ENCODE peak calls at places on chromosomes 13 and 19, in four cellular contexts. One of them, this sample, is unnamed. For H3K9me3, the result is how much of the 10 kb centered on the place peaks cover.

GRCh38 chr13:110361365-110361911 is 54.4 kb downstream of the COL4A2 start:
- DNase-seq in tibial nerve: peak
- DNase-seq in IMR-90: peak
- DNase-seq in ascending aorta: peak
- DNase-seq in this sample: no peak

GRCh38 chr13:52780092-52780491 is 40.5 kb upstream of the CNMD start:
- DNase-seq in ascending aorta: no peak
- DNase-seq in IMR-90: no peak
- DNase-seq in tibial nerve: no peak
- DNase-seq in this sample: no peak

GRCh38 chr19:46133101-46133627 is 8.7 kb upstream of the IGFL3 start:
- DNase-seq in tibial nerve: no peak
- DNase-seq in ascending aorta: no peak
- DNase-seq in IMR-90: peak
- DNase-seq in this sample: no peak

GRCh38 chr19:6376512-6377193 is 920 bp upstream of the PSPN start:
- DNase-seq in ascending aorta: no peak
- DNase-seq in tibial nerve: no peak
- DNase-seq in IMR-90: no peak
- DNase-seq in this sample: no peak

GRCh38 chr19:18514800-18515682 is 6.8 kb downstream of the ELL start:
- DNase-seq in ascending aorta: peak
- DNase-seq in IMR-90: peak
- DNase-seq in tibial nerve: no peak
- DNase-seq in this sample: peak

GRCh38 chr13:97600438-97601080 is 166.6 kb downstream of the RAP2A start:
- DNase-seq in IMR-90: peak
- DNase-seq in ascending aorta: no peak
- DNase-seq in tibial nerve: no peak
- DNase-seq in this sample: no peak

GRCh38 chr13:78323848-78324247 is 279.5 kb downstream of the POU4F1 start:
- DNase-seq in IMR-90: no peak
- DNase-seq in ascending aorta: no peak
- DNase-seq in tibial nerve: no peak
- DNase-seq in this sample: no peak

GRCh38 chr13:33213797-33214196 is 71.8 kb downstream of the STARD13 start:
- DNase-seq in tibial nerve: no peak
- DNase-seq in IMR-90: peak
- DNase-seq in ascending aorta: no peak
- DNase-seq in this sample: no peak

GRCh38 chr13:30744056-30744684 is 8.8 kb downstream of the ALOX5AP start:
- DNase-seq in ascending aorta: peak
- DNase-seq in IMR-90: peak
- DNase-seq in tibial nerve: no peak
- DNase-seq in this sample: peak

DNA sequence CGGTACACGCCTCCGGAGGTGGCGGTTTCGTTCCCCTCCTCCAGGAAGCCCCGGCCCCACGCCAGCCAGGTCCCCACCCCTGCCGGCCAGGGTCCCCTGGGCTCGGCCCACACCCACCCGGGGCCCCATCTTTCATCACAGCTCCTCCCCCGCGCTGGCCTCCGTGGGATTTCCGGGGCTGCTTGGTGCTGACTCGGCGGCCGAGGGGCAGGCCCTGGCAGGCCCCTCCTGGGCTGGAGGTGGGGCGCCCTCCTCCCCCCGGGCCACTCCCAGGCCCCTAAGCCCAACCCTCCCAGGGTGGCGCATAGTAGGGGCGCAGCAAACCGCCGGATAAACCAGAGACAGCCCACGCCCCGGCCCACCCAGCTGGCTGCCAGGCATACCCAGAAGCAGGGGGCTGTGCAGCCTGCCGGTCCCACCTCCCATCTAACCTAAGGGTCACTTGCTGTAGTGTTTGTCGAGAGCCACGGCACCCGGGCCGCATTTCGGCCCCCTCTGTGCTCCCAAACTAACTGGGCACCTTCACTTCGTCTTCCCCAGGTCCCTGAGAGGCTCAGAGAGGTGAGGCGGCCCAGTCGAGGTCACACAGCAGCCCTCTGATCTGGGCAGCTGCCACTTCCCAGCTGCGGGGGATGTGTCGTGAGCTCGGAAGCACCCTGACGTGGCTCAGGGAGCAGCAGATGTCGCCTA is 6.6 kb downstream of the ZBTB7A start:
- DNase-seq in ascending aorta: no peak
- DNase-seq in IMR-90: no peak
- DNase-seq in tibial nerve: peak
- DNase-seq in this sample: no peak
- H3K9me3 ChIP-seq in ascending aorta: under half
- H3K9me3 ChIP-seq in IMR-90: under half
- H3K9me3 ChIP-seq in tibial nerve: under half
- H3K9me3 ChIP-seq in this sample: under half

GRCh38 chr19:56727731-56728130 is 56.2 kb upstream of the ZNF835 start:
- DNase-seq in tibial nerve: no peak
- DNase-seq in ascending aorta: no peak
- DNase-seq in IMR-90: no peak
- DNase-seq in this sample: no peak
- H3K27ac ChIP-seq in tibial nerve: no peak
- H3K27ac ChIP-seq in ascending aorta: no peak
- H3K27ac ChIP-seq in IMR-90: no peak
- H3K27ac ChIP-seq in this sample: no peak

GRCh38 chr13:107993239-107993948 is 221.9 kb downstream of the LIG4 start:
- DNase-seq in tibial nerve: no peak
- DNase-seq in IMR-90: no peak
- DNase-seq in ascending aorta: no peak
- DNase-seq in this sample: no peak
- H3K9me3 ChIP-seq in tibial nerve: under half
- H3K9me3 ChIP-seq in IMR-90: under half
- H3K9me3 ChIP-seq in ascending aorta: under half
- H3K9me3 ChIP-seq in this sample: under half

GRCh38 chr13:113883314-113883811 is 19.5 kb upstream of the GAS6 start:
- DNase-seq in IMR-90: no peak
- DNase-seq in tibial nerve: no peak
- DNase-seq in ascending aorta: no peak
- DNase-seq in this sample: no peak

GRCh38 chr13:113883921-113884804 is 20.3 kb upstream of the GAS6 start:
- DNase-seq in IMR-90: no peak
- DNase-seq in ascending aorta: no peak
- DNase-seq in tibial nerve: no peak
- DNase-seq in this sample: no peak

GRCh38 chr13:113882266-113882627 is 18.4 kb upstream of the GAS6 start:
- DNase-seq in IMR-90: no peak
- DNase-seq in tibial nerve: peak
- DNase-seq in ascending aorta: no peak
- DNase-seq in this sample: no peak

GRCh38 chr13:113881614-113882265 is 17.9 kb upstream of the GAS6 start:
- DNase-seq in IMR-90: no peak
- DNase-seq in ascending aorta: no peak
- DNase-seq in tibial nerve: no peak
- DNase-seq in this sample: no peak

DNA sequence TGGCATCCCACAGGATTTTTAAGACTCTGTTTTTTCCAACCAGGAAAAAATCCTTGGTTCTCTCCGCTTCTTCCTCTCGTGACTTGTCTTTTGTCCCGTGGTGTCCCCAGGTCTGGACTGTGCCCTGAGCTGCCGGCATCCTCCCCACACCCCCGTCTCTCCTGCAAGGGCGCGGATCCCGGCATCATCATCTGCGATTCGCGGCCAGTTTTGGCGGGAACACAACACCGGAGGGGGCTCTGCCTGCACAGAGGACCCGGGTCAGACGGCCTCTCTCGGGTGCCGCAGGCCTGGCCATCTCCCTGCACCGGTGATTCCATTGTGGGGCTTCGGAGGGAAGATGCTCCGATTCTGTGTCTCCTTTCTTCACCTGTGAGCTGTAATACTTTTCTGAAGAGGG is 18.8 kb upstream of the GAS6 start:
- DNase-seq in IMR-90: no peak
- DNase-seq in tibial nerve: no peak
- DNase-seq in ascending aorta: no peak
- DNase-seq in this sample: no peak
- H3K27ac ChIP-seq in IMR-90: no peak
- H3K27ac ChIP-seq in tibial nerve: no peak
- H3K27ac ChIP-seq in ascending aorta: peak
- H3K27ac ChIP-seq in this sample: no peak

GRCh38 chr13:20801704-20802103 is 27.9 kb upstream of the EEF1AKMT1 start:
- DNase-seq in IMR-90: no peak
- DNase-seq in ascending aorta: no peak
- DNase-seq in tibial nerve: no peak
- DNase-seq in this sample: no peak

GRCh38 chr13:20798027-20798426 is 24.3 kb upstream of the EEF1AKMT1 start:
- DNase-seq in IMR-90: no peak
- DNase-seq in tibial nerve: no peak
- DNase-seq in ascending aorta: no peak
- DNase-seq in this sample: no peak

GRCh38 chr13:20799726-20800416 is 26.1 kb upstream of the EEF1AKMT1 start:
- DNase-seq in IMR-90: peak
- DNase-seq in tibial nerve: no peak
- DNase-seq in ascending aorta: no peak
- DNase-seq in this sample: no peak

DNA sequence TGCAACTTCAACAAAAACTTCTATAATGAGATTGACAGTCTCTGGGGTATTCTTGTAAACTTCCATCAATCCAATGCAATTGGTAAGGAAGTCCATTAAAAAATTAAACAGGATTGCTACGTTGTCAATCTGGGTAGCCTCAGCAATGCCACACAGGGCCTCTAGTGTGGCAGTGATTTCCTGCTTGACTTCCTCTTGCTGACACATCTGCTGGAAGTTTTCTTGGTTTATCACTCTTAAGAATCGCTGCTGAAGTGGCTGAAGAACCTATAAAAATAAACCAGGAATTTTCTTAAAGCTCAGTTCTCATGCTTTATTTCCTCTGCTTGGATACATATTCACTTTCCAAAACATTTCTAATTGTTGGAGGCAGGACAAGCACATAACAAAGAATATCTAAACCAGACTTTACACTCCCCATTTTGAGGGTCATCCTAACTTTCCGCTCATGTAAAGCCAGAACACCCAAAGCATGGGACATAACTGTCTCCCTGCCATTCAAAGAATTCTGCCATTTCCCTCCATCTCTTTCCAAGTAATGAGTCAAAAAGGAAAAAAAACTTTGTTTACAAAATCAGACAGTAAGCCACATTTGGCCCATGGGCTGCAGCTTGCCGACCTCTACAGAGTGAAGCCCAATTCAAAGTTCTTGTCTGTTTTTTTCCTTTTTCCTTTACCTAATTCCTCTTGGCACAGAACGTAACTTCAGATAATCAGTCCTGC is 23.2 kb upstream of the EEF1AKMT1 start:
- DNase-seq in tibial nerve: no peak
- DNase-seq in ascending aorta: no peak
- DNase-seq in IMR-90: peak
- DNase-seq in this sample: no peak
- H3K9me3 ChIP-seq in tibial nerve: under half
- H3K9me3 ChIP-seq in ascending aorta: under half
- H3K9me3 ChIP-seq in IMR-90: under half
- H3K9me3 ChIP-seq in this sample: under half

DNA sequence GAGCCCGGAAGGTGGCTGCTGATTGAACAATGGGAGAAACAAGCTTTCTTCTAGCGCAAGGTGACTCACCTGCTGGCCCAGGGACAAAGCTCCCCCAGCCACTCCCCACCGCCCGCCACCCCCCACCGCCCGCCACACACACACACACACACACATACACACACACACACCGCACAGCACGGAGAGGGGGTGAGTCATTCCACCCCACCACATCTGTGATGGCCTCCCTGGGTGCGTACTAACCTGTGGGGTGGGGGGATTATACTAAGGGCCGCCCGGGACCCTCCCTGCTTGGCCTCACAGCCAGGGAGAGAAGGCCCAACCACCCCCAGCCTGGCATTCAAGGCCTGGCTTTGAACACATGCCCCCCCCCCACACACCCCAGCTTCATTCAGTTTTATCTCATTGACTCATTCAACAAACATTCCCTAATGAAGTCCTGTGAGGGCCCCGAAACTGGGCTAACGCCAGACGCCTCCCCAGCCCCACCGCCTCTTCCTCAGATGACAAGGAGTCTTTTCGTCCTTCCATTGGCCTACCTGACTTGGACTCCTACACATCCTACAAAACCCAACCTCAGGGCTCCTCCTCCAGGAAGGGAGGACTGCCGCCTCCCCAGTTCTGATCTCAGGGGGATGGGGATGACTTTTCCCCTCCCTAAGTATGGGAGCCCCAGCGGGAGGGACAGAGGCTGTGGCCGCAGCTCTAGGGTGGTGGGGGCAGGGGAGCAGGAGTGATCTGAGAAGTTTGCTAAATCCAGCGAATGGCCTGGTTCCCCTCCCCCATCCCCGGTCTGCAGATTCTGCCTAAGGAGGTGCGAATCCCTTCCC is 5.8 kb upstream of the ONECUT3 start:
- DNase-seq in IMR-90: peak
- DNase-seq in tibial nerve: no peak
- DNase-seq in ascending aorta: no peak
- DNase-seq in this sample: no peak
- H3K27ac ChIP-seq in IMR-90: no peak
- H3K27ac ChIP-seq in tibial nerve: no peak
- H3K27ac ChIP-seq in ascending aorta: no peak
- H3K27ac ChIP-seq in this sample: no peak

GRCh38 chr19:22604571-22605274 is 29.4 kb upstream of the ZNF492 start:
- DNase-seq in tibial nerve: no peak
- DNase-seq in ascending aorta: peak
- DNase-seq in IMR-90: no peak
- DNase-seq in this sample: no peak
- H3K9me3 ChIP-seq in tibial nerve: under half
- H3K9me3 ChIP-seq in ascending aorta: under half
- H3K9me3 ChIP-seq in IMR-90: half or more
- H3K9me3 ChIP-seq in this sample: under half

DNA sequence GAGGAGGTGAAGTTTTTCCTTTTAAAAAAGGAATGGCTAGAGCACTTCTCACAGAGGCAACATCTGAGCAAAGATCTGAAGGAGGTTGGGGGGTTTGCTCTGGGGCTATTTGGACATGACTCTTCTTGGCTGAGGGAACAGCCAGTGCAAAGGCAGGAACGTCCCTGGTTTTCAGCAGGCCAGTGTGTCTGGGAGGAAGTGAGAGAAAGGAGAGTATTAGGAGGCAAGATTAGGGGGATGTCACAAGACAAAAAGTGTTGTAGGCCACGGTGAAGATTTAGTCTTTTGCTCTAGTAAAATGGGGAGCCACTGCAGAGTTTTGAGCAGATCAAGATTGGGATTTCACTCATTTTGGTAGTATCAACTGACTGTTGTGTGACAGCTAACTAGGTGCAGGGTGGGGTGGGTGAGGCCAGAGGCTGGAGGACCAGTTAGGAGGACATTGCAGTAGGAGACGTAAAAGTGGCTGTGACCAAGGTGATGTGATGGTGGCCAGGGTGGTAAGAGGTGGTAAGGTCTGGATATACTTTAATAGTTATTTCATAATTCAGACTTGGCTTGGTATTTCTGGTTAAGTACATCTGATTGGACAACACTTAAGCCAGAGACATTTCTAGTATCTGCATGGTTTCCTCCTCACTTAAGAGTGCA is 40.6 kb downstream of the WDFY2 start:
- DNase-seq in IMR-90: no peak
- DNase-seq in tibial nerve: no peak
- DNase-seq in ascending aorta: no peak
- DNase-seq in this sample: no peak
- H3K27ac ChIP-seq in IMR-90: no peak
- H3K27ac ChIP-seq in tibial nerve: no peak
- H3K27ac ChIP-seq in ascending aorta: no peak
- H3K27ac ChIP-seq in this sample: no peak